ENCODE peak calls at places on chromosomes 3 and 15, in nine cellular contexts. U is fibroblast of lung, G is A673, Z is GM23338, Q is astrocyte, C is DND-41, E is neural progenitor cell, S is MM.1S, H is K562. L is an unnamed sample.

GRCh38 chr3:120094776-120095225 is 554 bp upstream of the GSK3B start:
- DNase-seq in U (peak; percentile 100), G (peak; percentile 100), Z (peak; percentile 99), Q (peak; percentile 100), C (peak; percentile 99), E (peak; percentile 99), S (peak; percentile 99), H (peak; percentile 93), L (peak; percentile 99)

GRCh38 chr15:57694264-57694663 is 12.2 kb upstream of the POLR2M start:
- DNase-seq in U (no peak), G (no peak), Z (no peak), Q (no peak), C (no peak), E (no peak), S (no peak), H (no peak), L (no peak)

GRCh38 chr3:188266581-188267274 is 112.8 kb downstream of the LPP start:
- DNase-seq in U (peak; percentile 88), G (no peak), Z (no peak), Q (peak; percentile 95), C (no peak), E (no peak), S (no peak), H (no peak), L (peak; percentile 64)

GRCh38 chr15:63586790-63587189 is 10.4 kb upstream of the FBXL22 start:
- DNase-seq in U (no peak), G (no peak), Z (peak; percentile 78), Q (no peak), C (no peak), E (peak; percentile 32), S (no peak), H (no peak), L (no peak)

GRCh38 chr3:183769453-183769852 is 55.9 kb downstream of the MAP6D1 start:
- DNase-seq in U (no peak), G (no peak), Z (no peak), Q (no peak), C (no peak), E (no peak), S (no peak), H (no peak), L (no peak)

GRCh38 chr3:190005343-190006113 is 115.2 kb downstream of the P3H2 start:
- DNase-seq in U (no peak), G (no peak), Z (no peak), Q (no peak), C (no peak), E (no peak), S (no peak), H (no peak), L (no peak)

GRCh38 chr3:187946031-187946691 is 200.9 kb upstream of the BCL6 start:
- DNase-seq in U (peak; percentile 63), G (no peak), Z (no peak), Q (peak; percentile 52), C (no peak), E (no peak), S (no peak), H (no peak), L (peak; percentile 17)

GRCh38 chr15:37098468-37099320 is 1.7 kb downstream of the MEIS2 start:
- DNase-seq in U (peak; percentile 55), G (peak; percentile 69), Z (peak; percentile 61), Q (no peak), C (no peak), E (peak; percentile 77), S (peak; percentile 53), H (peak; percentile 52), L (peak; percentile 71)

GRCh38 chr15:76338555-76339301 is 2.2 kb downstream of the ISL2 start:
- DNase-seq in U (no peak), G (no peak), Z (no peak), Q (no peak), C (no peak), E (peak; percentile 23), S (no peak), H (no peak), L (no peak)

GRCh38 chr15:76336254-76337046 is at the start of gene ISL2:
- DNase-seq in U (peak; percentile 89), G (peak; percentile 95), Z (peak; percentile 97), Q (no peak), C (no peak), E (peak; percentile 97), S (peak; percentile 79), H (peak; percentile 99), L (peak; percentile 90)

GRCh38 chr15:76339302-76340197 is 3.0 kb downstream of the ISL2 start:
- DNase-seq in U (peak; percentile 58), G (no peak), Z (peak; percentile 60), Q (peak; percentile 24), C (no peak), E (peak; percentile 62), S (no peak), H (no peak), L (no peak)

GRCh38 chr15:76337047-76337738 is 620 bp downstream of the ISL2 start:
- DNase-seq in U (peak; percentile 45), G (peak; percentile 57), Z (peak; percentile 33), Q (no peak), C (no peak), E (peak; percentile 39), S (no peak), H (peak; percentile 74), L (no peak)

DNA sequence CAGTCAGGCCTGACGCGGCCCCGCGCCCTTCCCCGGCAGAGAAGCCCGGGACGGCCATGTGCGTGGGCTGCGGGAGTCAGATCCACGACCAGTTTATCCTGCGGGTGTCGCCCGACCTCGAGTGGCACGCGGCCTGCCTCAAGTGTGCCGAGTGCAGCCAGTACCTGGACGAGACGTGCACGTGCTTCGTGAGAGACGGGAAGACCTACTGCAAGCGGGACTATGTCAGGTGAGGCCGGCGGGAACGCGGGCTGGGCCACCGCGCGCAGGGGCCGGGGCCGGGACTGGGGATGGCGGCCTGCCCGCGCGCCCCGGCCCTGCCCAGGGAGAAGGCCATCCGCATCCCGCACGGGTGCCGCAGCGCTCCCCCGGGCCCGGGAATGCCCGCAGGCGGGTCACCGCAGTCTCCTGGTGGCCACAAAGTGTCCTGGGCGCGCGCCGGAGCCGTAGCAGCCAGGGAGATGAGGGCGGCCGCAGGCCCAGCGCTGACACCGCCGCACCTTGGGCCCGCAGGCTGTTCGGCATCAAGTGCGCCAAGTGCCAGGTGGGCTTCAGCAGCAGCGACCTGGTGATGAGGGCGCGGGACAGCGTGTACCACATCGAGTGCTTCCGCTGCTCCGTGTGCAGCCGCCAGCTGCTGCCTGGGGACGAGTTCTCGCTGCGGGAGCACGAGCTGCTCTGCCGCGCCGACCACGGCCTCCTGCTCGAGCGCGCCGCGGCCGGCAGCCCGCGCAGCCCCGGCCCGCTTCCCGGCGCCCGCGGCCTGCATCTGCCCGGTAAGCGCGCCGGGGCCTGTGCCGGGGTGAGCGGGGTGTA is 1.4 kb downstream of the ISL2 start:
- DNase-seq in U (no peak), G (no peak), Z (peak; percentile 59), Q (no peak), C (no peak), E (peak; percentile 75), S (no peak), H (peak; percentile 49), L (no peak)
- H3K4me1 ChIP-seq in U (no peaks in the 10 kb centered on the region), G (peaks cover 35% of the 10 kb centered on the region), Z (peaks cover 31% of the 10 kb centered on the region), Q (peaks cover 12% of the 10 kb centered on the region), C (no peaks in the 10 kb centered on the region), E (peaks cover 27% of the 10 kb centered on the region), S (no peaks in the 10 kb centered on the region), H (peaks cover 11% of the 10 kb centered on the region), L (peaks cover 37% of the 10 kb centered on the region)

GRCh38 chr15:52802110-52802509 is 12.0 kb upstream of the ONECUT1 start:
- DNase-seq in U (no peak), G (no peak), Z (no peak), Q (no peak), C (no peak), E (no peak), S (no peak), H (no peak), L (no peak)

GRCh38 chr15:52804526-52805081 is 14.5 kb upstream of the ONECUT1 start:
- DNase-seq in U (no peak), G (no peak), Z (peak; percentile 93), Q (no peak), C (no peak), E (peak; percentile 57), S (no peak), H (no peak), L (no peak)

GRCh38 chr15:52801748-52802085 is 11.6 kb upstream of the ONECUT1 start:
- DNase-seq in U (no peak), G (no peak), Z (no peak), Q (no peak), C (no peak), E (peak; percentile 36), S (no peak), H (no peak), L (no peak)

GRCh38 chr15:52805351-52806283 is 15.5 kb upstream of the ONECUT1 start:
- DNase-seq in U (no peak), G (no peak), Z (peak; percentile 88), Q (no peak), C (no peak), E (peak; percentile 87), S (no peak), H (no peak), L (no peak)

DNA sequence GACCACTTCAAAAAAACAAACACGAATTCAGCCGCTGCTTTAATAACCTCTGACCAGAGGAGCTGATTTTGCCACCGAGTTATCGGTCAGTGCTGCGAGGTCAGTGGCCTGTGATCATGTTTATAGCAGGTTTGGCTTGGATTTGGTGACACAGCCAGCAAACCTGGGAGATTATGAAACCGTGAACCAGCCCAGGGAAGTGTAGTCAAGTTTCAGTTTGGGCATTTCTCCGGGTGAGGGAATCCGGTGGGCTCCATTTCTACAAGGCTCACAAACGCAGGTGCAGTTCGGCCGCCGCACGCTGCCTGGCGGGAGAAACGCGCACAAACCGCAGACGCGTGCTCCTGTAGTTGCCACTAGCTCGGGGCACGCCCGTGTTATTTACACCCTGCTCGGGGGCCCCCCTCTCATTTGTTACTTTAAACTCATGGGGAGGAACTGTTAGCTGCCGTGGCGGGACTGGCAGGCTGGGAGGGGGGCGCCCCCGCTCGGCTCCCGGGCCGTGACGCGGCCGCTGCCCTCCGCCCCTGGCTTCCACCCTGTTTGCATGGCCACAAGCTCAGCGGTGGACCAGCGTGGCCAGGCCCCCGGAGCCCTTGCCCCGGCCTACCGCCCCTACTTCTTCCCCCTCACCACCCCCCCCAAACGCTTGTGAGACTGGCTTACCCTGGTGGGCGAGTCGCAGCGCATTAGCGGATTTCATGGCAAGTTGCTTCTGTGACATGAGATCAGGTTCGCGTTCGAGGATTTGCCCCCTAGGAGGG is 13.6 kb upstream of the ONECUT1 start:
- DNase-seq in U (no peak), G (no peak), Z (peak; percentile 47), Q (no peak), C (peak; percentile 56), E (peak; percentile 73), S (peak; percentile 37), H (no peak), L (no peak)
- TF ChIP-seq EZH2 in U (peak; percentile 87), G (peak; percentile 79), Z (peak; percentile 25), Q (peak; percentile 77), C (no peak), E (peak; percentile 73), S (no peak), H (no peak), L (peak; percentile 86)

GRCh38 chr3:12797892-12798558 is 1.5 kb downstream of the CAND2 start:
- DNase-seq in U (no peak), G (no peak), Z (no peak), Q (no peak), C (no peak), E (no peak), S (no peak), H (no peak), L (no peak)
- H3K4me3 ChIP-seq in U (no peak overlapping the region), G (no peak overlapping the region), Z (no peak overlapping the region), Q (no peak overlapping the region), C (no peak overlapping the region), E (no peak overlapping the region), S (no peak overlapping the region), H (no peak overlapping the region), L (no peak overlapping the region)

DNA sequence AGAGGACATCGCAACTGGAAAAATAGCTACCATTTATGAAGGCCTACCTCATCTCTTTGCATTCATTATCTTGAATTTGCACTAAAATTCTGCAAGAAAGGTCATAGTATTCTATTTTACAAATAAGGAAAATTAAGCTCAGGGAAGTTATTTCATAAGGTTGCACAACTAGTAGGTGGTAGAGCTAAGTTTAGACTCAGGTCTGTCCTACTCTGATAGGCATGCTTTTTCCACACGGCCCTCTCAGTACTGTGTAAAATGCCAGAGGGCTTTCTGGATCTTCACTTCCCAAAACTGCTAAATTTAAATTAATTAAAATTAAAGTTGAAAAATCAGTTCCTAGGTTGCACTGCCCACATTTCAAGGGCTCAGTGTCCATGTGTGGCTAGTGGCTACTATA is 18.3 kb downstream of the MAP2K1 start:
- DNase-seq in U (no peak), G (no peak), Z (no peak), Q (no peak), C (no peak), E (no peak), S (no peak), H (no peak), L (no peak)
- H3K4me1 ChIP-seq in U (peaks cover 5% of the 10 kb centered on the region), G (peaks cover 44% of the 10 kb centered on the region), Z (peaks cover 54% of the 10 kb centered on the region), Q (peaks cover 32% of the 10 kb centered on the region), C (peaks cover 100% of the 10 kb centered on the region), E (peaks cover 40% of the 10 kb centered on the region), S (peaks cover 11% of the 10 kb centered on the region), H (peaks cover 19% of the 10 kb centered on the region), L (no peaks in the 10 kb centered on the region)